ENCODE peak calls at places on chromosome 2, in six cellular contexts. N is AG08396, V is mesothelial cell of epicardium, A is NCI-H1105 treated with DMSO at 0.1 percent for 48 hours, J is ACHN, Q is lower lobe of right lung. F is an unnamed sample.

GRCh38 chr2:129929321-129930290 is 49.9 kb upstream of the RAB6C start:
- DNase-seq in N (no peak), V (no peak), A (no peak), J (no peak), Q (no peak), F (no peak)

GRCh38 chr2:64524604-64525322 is 635 bp downstream of the AFTPH start:
- DNase-seq in N (peak), V (no peak), A (peak), J (peak), Q (no peak), F (peak)

GRCh38 chr2:111919794-111920608 is 21.6 kb downstream of the MERTK start:
- DNase-seq in N (no peak), V (no peak), A (no peak), J (peak), Q (peak), F (peak)

GRCh38 chr2:233416199-233416598 is 61.9 kb downstream of the DGKD start:
- DNase-seq in N (no peak), V (no peak), A (no peak), J (no peak), Q (no peak), F (no peak)

GRCh38 chr2:234422242-234422641 is 74.6 kb downstream of the ARL4C start:
- DNase-seq in N (peak), V (no peak), A (no peak), J (peak), Q (no peak), F (no peak)

GRCh38 chr2:71620851-71621251 is 167.5 kb downstream of the DYSF start:
- DNase-seq in N (no peak), V (peak), A (no peak), J (no peak), Q (no peak), F (no peak)

GRCh38 chr2:175793649-175794048 is 208.4 kb downstream of the LNPK start:
- DNase-seq in N (no peak), V (no peak), A (no peak), J (no peak), Q (no peak), F (no peak)

GRCh38 chr2:215556979-215557378 is 121.1 kb upstream of the FN1 start:
- DNase-seq in N (no peak), V (no peak), A (no peak), J (no peak), Q (no peak), F (no peak)

GRCh38 chr2:23789012-23789411 is 137.9 kb downstream of the ATAD2B start:
- DNase-seq in N (no peak), V (no peak), A (no peak), J (no peak), Q (no peak), F (no peak)

GRCh38 chr2:226295123-226295522 is 504.5 kb downstream of the IRS1 start:
- DNase-seq in N (no peak), V (no peak), A (no peak), J (no peak), Q (no peak), F (no peak)

GRCh38 chr2:235218486-235218907 is 266.7 kb downstream of the SH3BP4 start:
- DNase-seq in N (no peak), V (peak), A (no peak), J (no peak), Q (no peak), F (no peak)

GRCh38 chr2:233081232-233081730 is 21.1 kb downstream of the INPP5D start:
- DNase-seq in N (no peak), V (no peak), A (no peak), J (no peak), Q (no peak), F (no peak)

GRCh38 chr2:216119144-216119543 is 10.0 kb downstream of the XRCC5 start:
- DNase-seq in N (no peak), V (no peak), A (no peak), J (no peak), Q (no peak), F (no peak)

GRCh38 chr2:201218780-201219179 is 35.8 kb downstream of the CASP10 start:
- DNase-seq in N (no peak), V (no peak), A (no peak), J (no peak), Q (no peak), F (no peak)

GRCh38 chr2:118371500-118371899 is 283.2 kb downstream of the INSIG2 start:
- DNase-seq in N (peak), V (peak), A (peak), J (peak), Q (no peak), F (no peak)

GRCh38 chr2:221518201-221518936 is 53.7 kb downstream of the EPHA4 start:
- DNase-seq in N (no peak), V (no peak), A (no peak), J (no peak), Q (no peak), F (no peak)